ENCODE peak calls at places on chromosomes 11 and 22, in four cellular contexts. A is choroid plexus epithelial cell, D is AG04450, J is fibroblast of pulmonary artery. M is an unnamed sample.

GRCh38 chr11:13207665-13208594 is 69.7 kb upstream of the BMAL1 start:
- DNase-seq in J (peak), A (peak), D (peak), M (peak)

GRCh38 chr11:122895591-122895990 is 13.0 kb downstream of the JHY start:
- DNase-seq in D (no peak), A (no peak), J (no peak), M (peak)

GRCh38 chr11:75276696-75277095 is 36.1 kb downstream of the TPBGL start:
- DNase-seq in D (no peak), J (no peak), A (no peak), M (no peak)

GRCh38 chr11:73306977-73307322 is 1.1 kb upstream of the ARHGEF17 start:
- DNase-seq in D (no peak), A (no peak), J (no peak), M (no peak)

GRCh38 chr11:111540114-111540920 is at the start of gene LAYN:
- DNase-seq in J (peak), A (no peak), D (no peak), M (peak)

GRCh38 chr22:30221121-30221992 is 25.2 kb downstream of the LIF start:
- DNase-seq in J (no peak), D (no peak), A (no peak), M (no peak)

GRCh38 chr22:50487290-50488005 is 789 bp downstream of the MIOX start:
- DNase-seq in D (no peak), J (no peak), A (no peak), M (no peak)

GRCh38 chr11:96459751-96460150 is 69.9 kb downstream of the JRKL start:
- DNase-seq in A (no peak), D (no peak), J (no peak), M (no peak)

GRCh38 chr11:68839953-68840641 is 1.6 kb downstream of the CPT1A start:
- DNase-seq in D (no peak), J (peak), A (peak), M (peak)

GRCh38 chr22:36579441-36579840 is 50.5 kb upstream of the EIF3D start:
- DNase-seq in D (no peak), A (no peak), J (no peak), M (no peak)

GRCh38 chr22:33897621-33897910 is 22.7 kb downstream of the LARGE1 start:
- DNase-seq in A (no peak), D (no peak), J (no peak), M (no peak)

GRCh38 chr22:30420401-30421178 is 5.0 kb upstream of the MTFP1 start:
- DNase-seq in D (peak), A (peak), J (peak), M (peak)

GRCh38 chr22:36999463-36999862 is 19.8 kb downstream of the TST start:
- DNase-seq in J (no peak), A (no peak), D (no peak), M (no peak)

GRCh38 chr11:134231958-134232674 is 7.6 kb downstream of the VPS26B start:
- DNase-seq in D (no peak), J (no peak), A (no peak), M (no peak)

GRCh38 chr22:24186352-24186740 is 5.1 kb downstream of the SUSD2 start:
- DNase-seq in D (no peak), J (no peak), A (no peak), M (no peak)

GRCh38 chr11:86509579-86509978 is 134.9 kb downstream of the CCDC81 start:
- DNase-seq in D (no peak), J (no peak), A (no peak), M (peak)

GRCh38 chr22:49966716-49967332 is 6.3 kb downstream of the PIM3 start:
- DNase-seq in J (peak), A (peak), D (no peak), M (no peak)

GRCh38 chr22:22703715-22704114 is 59.3 kb downstream of the GGTLC2 start:
- DNase-seq in A (peak), J (peak), D (no peak), M (peak)

GRCh38 chr11:61966673-61967176 is 709 bp downstream of the FTH1 start:
- DNase-seq in A (peak), J (peak), D (no peak), M (peak)

GRCh38 chr11:44315947-44316387 is 6.0 kb upstream of the ALX4 start:
- DNase-seq in D (no peak), J (no peak), A (no peak), M (peak)

GRCh38 chr11:122737951-122738693 is 82.6 kb downstream of the UBASH3B start:
- DNase-seq in A (peak), J (no peak), D (no peak), M (no peak)

GRCh38 chr22:43862074-43862881 is at the start of gene SULT4A1:
- DNase-seq in D (no peak), J (peak), A (peak), M (peak)

GRCh38 chr11:45145083-45145420 is 1.4 kb upstream of the PRDM11 start:
- DNase-seq in J (no peak), D (no peak), A (no peak), M (no peak)

GRCh38 chr11:65888163-65888814 is at the start of gene FIBP:
- DNase-seq in D (peak), A (peak), J (peak), M (peak)

GRCh38 chr11:65892661-65893317 is 2.3 kb downstream of the CCDC85B start:
- DNase-seq in A (no peak), J (no peak), D (no peak), M (no peak)

GRCh38 chr11:65887723-65888162 is 528 bp downstream of the FIBP start:
- DNase-seq in A (no peak), J (no peak), D (no peak), M (peak)

GRCh38 chr11:65891180-65892136 is 985 bp downstream of the CCDC85B start:
- DNase-seq in A (no peak), J (peak), D (no peak), M (peak)

GRCh38 chr11:65890324-65891179 is at the start of gene CCDC85B:
- DNase-seq in J (peak), A (peak), D (peak), M (peak)
- TF ChIP-seq CTCF in J (no peak), A (no peak), D (no peak), M (no peak)

DNA sequence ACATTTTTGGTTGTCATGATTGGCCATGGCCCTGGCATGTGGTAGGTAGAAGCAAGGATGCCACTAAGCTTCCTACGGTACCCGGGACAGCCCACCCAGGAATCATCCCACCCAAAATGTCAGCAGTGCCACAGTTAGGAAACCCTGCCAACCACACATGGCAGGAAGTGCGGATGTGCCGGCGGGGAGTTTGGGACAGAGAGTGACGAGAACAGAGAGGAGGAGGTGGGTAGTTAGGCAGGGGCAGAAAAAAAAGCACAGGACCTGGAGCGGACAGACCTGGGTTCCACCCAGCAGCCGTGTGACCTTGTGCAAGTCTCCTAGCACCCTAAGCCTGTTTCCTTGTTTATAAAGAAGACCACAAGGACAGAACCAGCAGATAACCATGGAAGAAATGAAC is 3.3 kb downstream of the SPI1 start:
- DNase-seq in J (no peak), D (no peak), A (no peak), M (no peak)
- H3K4me3 ChIP-seq in J (no peak), D (no peak), A (no peak), M (no peak)

DNA sequence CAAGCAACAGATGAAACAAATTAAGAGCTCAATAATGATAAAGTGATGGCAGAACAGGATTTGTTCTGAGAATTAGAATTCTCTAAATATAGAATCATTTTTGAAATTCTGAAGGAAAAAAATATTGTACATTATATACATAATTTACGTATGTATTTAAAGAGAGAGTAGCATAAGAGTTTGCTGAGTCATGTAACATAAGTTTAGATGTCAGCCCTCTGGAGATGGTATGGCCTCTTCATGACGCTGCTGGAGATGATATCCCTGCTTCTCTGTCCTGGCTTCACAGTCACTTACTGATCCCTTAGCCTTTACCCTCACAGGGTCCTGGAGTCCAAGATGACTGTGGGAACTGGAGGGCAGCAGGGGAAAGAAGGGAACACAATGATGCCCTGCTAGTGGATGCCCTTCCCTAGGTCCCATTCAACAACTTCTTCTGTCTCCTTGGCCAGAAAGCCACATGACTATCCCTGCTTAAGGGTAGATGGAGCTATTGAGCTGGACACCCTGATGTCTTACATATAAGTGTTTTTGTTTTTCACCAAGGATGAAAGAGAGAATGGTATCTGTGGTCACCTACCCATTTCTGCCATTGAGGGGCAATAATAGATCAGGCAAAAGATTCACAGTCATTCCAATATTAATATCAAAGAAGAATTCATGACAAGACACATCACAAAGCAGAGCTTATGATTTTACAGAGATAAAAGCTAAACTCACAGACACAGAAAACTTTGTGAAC is 753.1 kb downstream of the TBC1D22A start:
- DNase-seq in J (no peak), D (no peak), A (no peak), M (no peak)
- TF ChIP-seq CTCF in J (no peak), D (no peak), A (no peak), M (no peak)

DNA sequence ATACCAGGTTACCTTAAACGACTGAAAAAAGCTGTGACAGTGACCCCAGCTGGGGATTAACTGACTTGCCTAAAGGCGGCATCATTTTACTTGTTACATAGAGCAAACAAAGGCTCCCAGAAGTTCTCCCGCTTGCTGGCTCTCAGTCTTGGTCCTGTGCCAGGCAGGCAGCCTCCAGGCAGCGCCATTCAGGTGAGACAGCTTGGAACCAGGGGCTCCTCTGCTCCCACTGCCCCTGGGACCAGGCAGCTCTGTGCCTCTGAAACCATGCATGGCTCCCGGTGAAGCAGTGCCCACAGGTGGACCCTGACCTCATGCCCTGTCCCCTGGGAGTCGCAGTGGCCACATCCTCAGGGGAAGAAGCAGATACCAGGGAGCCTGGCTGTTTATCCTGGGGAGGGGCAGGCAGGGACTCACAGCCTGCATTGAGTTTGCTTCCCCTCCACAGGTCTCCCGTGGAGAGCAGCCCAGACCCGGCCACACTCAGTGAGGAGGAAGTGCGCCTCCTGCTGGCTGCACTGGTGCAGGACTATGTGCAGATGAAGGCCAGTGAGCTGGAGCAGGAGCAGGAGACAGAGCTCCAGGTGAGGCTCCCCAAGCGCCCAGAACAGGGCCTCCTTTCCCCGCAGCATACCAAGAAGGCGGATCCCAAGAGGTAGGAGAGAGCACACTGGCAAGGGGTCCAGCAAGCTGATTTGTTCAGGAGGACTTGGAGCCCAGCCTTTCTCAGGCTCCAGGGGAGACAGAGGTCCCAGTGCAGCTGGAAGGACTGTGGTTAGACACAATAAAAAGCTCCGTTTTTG is 15.6 kb upstream of the CYP2R1 start:
- DNase-seq in D (no peak), A (peak), J (peak), M (peak)
- H3K4me3 ChIP-seq in D (no peak), A (no peak), J (no peak), M (no peak)

GRCh38 chr11:17353228-17354021 is 1.8 kb downstream of the NCR3LG1 start:
- DNase-seq in J (peak), A (peak), D (peak), M (peak)
- TF ChIP-seq CTCF in J (no peak), A (no peak), D (no peak), M (no peak)